ENCODE peak calls at places on chromosomes 2 and 18, in four cellular contexts. W, S, N and C are unnamed samples.

GRCh38 chr2:121212661-121213325 is 72.2 kb downstream of the TFCP2L1 start:
- DNase-seq in W (no peak), S (no peak), N (no peak), C (no peak)

GRCh38 chr2:157056200-157056676 is 201.3 kb upstream of the GALNT5 start:
- DNase-seq in W (peak; percentile 88), S (no peak), N (no peak), C (no peak)

GRCh38 chr2:237096201-237096600 is 10.5 kb downstream of the COPS8 start:
- DNase-seq in W (no peak), S (no peak), N (no peak), C (no peak)

GRCh38 chr2:146451972-146452371 is 1392.9 kb upstream of the ACVR2A start:
- DNase-seq in W (no peak), S (no peak), N (no peak), C (no peak)

GRCh38 chr2:70767094-70767698 is 804 bp downstream of the ADD2 start:
- DNase-seq in W (peak; percentile 40), S (no peak), N (no peak), C (no peak)

GRCh38 chr18:49613741-49614151 is 51.9 kb downstream of the LIPG start:
- DNase-seq in W (no peak), S (no peak), N (no peak), C (peak; percentile 14)

GRCh38 chr18:37270046-37270665 is 295.4 kb downstream of the CELF4 start:
- DNase-seq in W (peak; percentile 26), S (peak; percentile 16), N (peak; percentile 50), C (peak; percentile 71)

GRCh38 chr18:3688682-3689081 is 238.7 kb downstream of the TGIF1 start:
- DNase-seq in W (peak; percentile 44), S (no peak), N (no peak), C (no peak)